ENCODE peak calls at places on chromosomes 7 and 10, in seven cellular contexts. S, P, O, D, K, M and F are unnamed samples.

GRCh38 chr7:85464042-85464651 is 277.3 kb upstream of the SEMA3D start:
- DNase-seq in K (no peak), M (no peak), O (no peak), D (no peak), P (no peak), S (no peak), F (peak; percentile 3)

GRCh38 chr7:157436076-157436475 is 99.3 kb downstream of the DNAJB6 start:
- DNase-seq in S (no peak), P (no peak), D (no peak), K (no peak), M (no peak), O (no peak), F (no peak)

GRCh38 chr10:1278304-1278703 is 222.1 kb downstream of the WDR37 start:
- DNase-seq in M (no peak), S (no peak), P (no peak), D (no peak), O (no peak), K (no peak), F (no peak)

GRCh38 chr7:18894155-18894554 is 223.3 kb downstream of the TWIST1 start:
- DNase-seq in D (no peak), K (no peak), S (no peak), O (no peak), P (no peak), M (no peak), F (no peak)

GRCh38 chr7:90119178-90119971 is 34.9 kb upstream of the STEAP1 start:
- DNase-seq in P (peak; percentile 20), M (no peak), O (peak; percentile 64), K (peak; percentile 53), S (peak; percentile 11), D (no peak), F (peak; percentile 17)

GRCh38 chr10:71218046-71218832 is 5.9 kb downstream of the UNC5B start:
- DNase-seq in D (no peak), P (no peak), O (peak; percentile 41), M (peak; percentile 80), S (no peak), K (no peak), F (no peak)

GRCh38 chr10:42983595-42983990 is 93.3 kb upstream of the RET start:
- DNase-seq in M (no peak), D (no peak), O (no peak), P (no peak), K (no peak), S (no peak), F (no peak)

GRCh38 chr10:80457554-80458262 is 3.6 kb downstream of the TSPAN14 start:
- DNase-seq in O (no peak), K (no peak), S (no peak), M (no peak), D (no peak), P (no peak), F (no peak)

GRCh38 chr7:73894851-73895441 is 34.0 kb downstream of the TMEM270 start:
- DNase-seq in K (no peak), D (no peak), P (no peak), O (peak; percentile 76), S (no peak), M (peak; percentile 70), F (no peak)

GRCh38 chr7:28371846-28372245 is 40.5 kb upstream of the CREB5 start:
- DNase-seq in P (no peak), D (no peak), O (no peak), M (no peak), S (no peak), K (no peak), F (no peak)

GRCh38 chr10:123865350-123865749 is 26.3 kb downstream of the CPXM2 start:
- DNase-seq in M (no peak), O (no peak), P (no peak), S (no peak), K (no peak), D (no peak), F (no peak)

GRCh38 chr7:41003031-41003925 is 699.6 kb downstream of the INHBA start:
- DNase-seq in D (no peak), S (no peak), K (no peak), O (no peak), P (no peak), M (peak; percentile 64), F (no peak)

GRCh38 chr10:16521311-16522016 is at the start of gene C1QL3:
- DNase-seq in P (no peak), O (no peak), D (no peak), S (no peak), M (no peak), K (peak; percentile 13), F (no peak)

GRCh38 chr7:79332091-79332490 is 121.4 kb downstream of the MAGI2 start:
- DNase-seq in M (no peak), S (no peak), O (no peak), D (no peak), P (no peak), K (no peak), F (no peak)

GRCh38 chr10:124992462-124993344 is 50.8 kb downstream of the ZRANB1 start:
- DNase-seq in P (no peak), D (no peak), S (no peak), M (peak; percentile 68), O (peak; percentile 83), K (peak; percentile 19), F (no peak)

GRCh38 chr10:37856881-37857286 is 526 bp downstream of the ZNF248 start:
- DNase-seq in K (peak; percentile 3), D (no peak), P (no peak), M (no peak), S (no peak), O (peak; percentile 60), F (no peak)

GRCh38 chr10:102352066-102352715 is 43.3 kb upstream of the NFKB2 start:
- DNase-seq in S (peak; percentile 67), O (peak; percentile 78), M (peak; percentile 72), P (peak; percentile 3), K (peak; percentile 39), D (peak; percentile 28), F (no peak)

GRCh38 chr10:58396057-58396456 is 10.8 kb downstream of the TFAM start:
- DNase-seq in O (no peak), S (no peak), D (no peak), K (no peak), M (no peak), P (no peak), F (no peak)

GRCh38 chr7:159128767-159129166 is 15.9 kb downstream of the VIPR2 start:
- DNase-seq in D (no peak), O (no peak), M (no peak), K (no peak), P (no peak), S (no peak), F (no peak)

GRCh38 chr7:129780257-129781127 is 169.0 kb downstream of the NRF1 start:
- DNase-seq in K (peak; percentile 80), D (peak; percentile 45), M (peak; percentile 91), P (peak; percentile 95), O (no peak), S (peak; percentile 32), F (no peak)

GRCh38 chr10:84244651-84245270 is at the start of gene RGR:
- DNase-seq in P (no peak), S (no peak), D (no peak), K (peak; percentile 24), O (peak; percentile 74), M (no peak), F (peak; percentile 53)

GRCh38 chr7:68276725-68277124 is 1280.1 kb downstream of the TYW1 start:
- DNase-seq in M (no peak), S (no peak), K (no peak), O (no peak), D (no peak), P (no peak), F (no peak)

GRCh38 chr7:28052933-28053332 is 127.7 kb downstream of the JAZF1 start:
- DNase-seq in O (no peak), K (no peak), S (no peak), M (no peak), P (no peak), D (peak; percentile 18), F (no peak)

GRCh38 chr7:2213551-2214215 is 19.1 kb downstream of the MAD1L1 start:
- DNase-seq in M (no peak), S (no peak), O (no peak), P (no peak), D (no peak), K (no peak), F (no peak)

GRCh38 chr7:45590679-45591057 is 16.5 kb downstream of the ADCY1 start:
- DNase-seq in D (no peak), K (no peak), S (no peak), P (no peak), M (no peak), O (peak; percentile 35), F (no peak)

GRCh38 chr7:7264306-7265040 is 82.1 kb downstream of the C1GALT1 start:
- DNase-seq in S (no peak), O (no peak), D (no peak), M (no peak), P (no peak), K (no peak), F (no peak)

GRCh38 chr10:114525368-114525949 is 121.2 kb upstream of the AFAP1L2 start:
- DNase-seq in K (no peak), D (no peak), S (peak; percentile 68), M (peak; percentile 34), O (no peak), P (peak; percentile 12), F (no peak)

GRCh38 chr7:49346200-49346899 is 422.0 kb downstream of the CDC14C start:
- DNase-seq in K (no peak), S (no peak), O (peak; percentile 51), P (no peak), M (no peak), D (no peak), F (no peak)

GRCh38 chr7:30472771-30473392 is 5.7 kb downstream of the NOD1 start:
- DNase-seq in K (no peak), S (no peak), D (no peak), M (peak; percentile 43), O (no peak), P (no peak), F (peak; percentile 43)

GRCh38 chr7:38731195-38731594 is 100.0 kb upstream of the AMPH start:
- DNase-seq in M (peak; percentile 9), D (no peak), O (no peak), P (no peak), S (no peak), K (no peak), F (no peak)

GRCh38 chr10:6321880-6322279 is 119.1 kb downstream of the PFKFB3 start:
- DNase-seq in D (no peak), K (no peak), O (no peak), P (no peak), S (no peak), M (no peak), F (no peak)

GRCh38 chr10:58952747-58953466 is 223.5 kb upstream of the PHYHIPL start:
- DNase-seq in P (no peak), K (peak; percentile 6), S (no peak), M (peak; percentile 59), D (no peak), O (peak; percentile 70), F (no peak)

GRCh38 chr10:116211682-116212081 is 61.3 kb downstream of the GFRA1 start:
- DNase-seq in D (no peak), P (no peak), O (no peak), K (no peak), S (no peak), M (peak; percentile 7), F (no peak)

GRCh38 chr10:58293989-58294388 is 25.0 kb downstream of the CISD1 start:
- DNase-seq in D (no peak), P (no peak), O (no peak), M (no peak), K (no peak), S (no peak), F (no peak)

GRCh38 chr7:41809487-41810257 is 106.8 kb upstream of the INHBA start:
- DNase-seq in D (no peak), K (no peak), M (peak; percentile 38), O (no peak), S (no peak), P (no peak), F (no peak)

GRCh38 chr7:147492621-147493020 is 1097.9 kb upstream of the C7orf33 start:
- DNase-seq in P (no peak), M (no peak), K (no peak), O (no peak), S (no peak), D (no peak), F (no peak)